ENCODE peak calls at places on chromosomes 3 and 15, in seven cellular contexts. X is prostate gland; Q is NCI-H748 treated with DMSO at 0.1 percent for 48 hours; L is activated naive CD4-positive, alpha-beta T cell treated with anti-CD3 and anti-CD28 coated beads, Interleukin-2, amount 50 U/mL, for 72 hours; T is hepatocyte; D is skeletal muscle cell; C is uterus. W is an unnamed sample.
A peak's percentile ranks its signal among the peaks of the same experiment; 100 is the strongest.

GRCh38 chr15:80036067-80036466 is 23.4 kb upstream of the ZFAND6 start:
- DNase-seq in X (no peak), D (no peak), T (no peak), L (no peak), Q (no peak), C (no peak), W (no peak)

GRCh38 chr15:67124111-67124510 is 58.7 kb downstream of the SMAD3 start:
- DNase-seq in C (no peak), L (no peak), D (no peak), T (no peak), Q (no peak), X (no peak), W (no peak)

GRCh38 chr3:4507010-4507596 is 14.0 kb downstream of the ITPR1 start:
- DNase-seq in T (no peak), L (no peak), C (no peak), Q (no peak), D (peak; percentile 43), X (no peak), W (no peak)

GRCh38 chr15:83396071-83396470 is 51.1 kb upstream of the SH3GL3 start:
- DNase-seq in X (no peak), T (no peak), D (no peak), Q (no peak), L (no peak), C (no peak), W (no peak)

GRCh38 chr3:51830986-51831385 is 30.4 kb upstream of the IQCF2 start:
- DNase-seq in Q (no peak), C (no peak), D (no peak), T (no peak), L (no peak), X (no peak), W (no peak)

GRCh38 chr3:159200176-159200575 is 398.3 kb downstream of the MFSD1 start:
- DNase-seq in T (no peak), C (no peak), L (no peak), D (peak; percentile 52), Q (no peak), X (no peak), W (peak; percentile 18)

GRCh38 chr3:71269896-71270295 is 313.6 kb downstream of the FOXP1 start:
- DNase-seq in C (no peak), L (no peak), X (peak; percentile 23), T (no peak), Q (no peak), D (no peak), W (no peak)

GRCh38 chr3:72903004-72903403 is 15.2 kb downstream of the GXYLT2 start:
- DNase-seq in C (no peak), L (no peak), X (no peak), D (no peak), Q (no peak), T (peak; percentile 40), W (no peak)

GRCh38 chr3:65960087-65960486 is 78.6 kb downstream of the MAGI1 start:
- DNase-seq in Q (no peak), C (no peak), X (no peak), T (no peak), D (no peak), L (no peak), W (no peak)

GRCh38 chr15:67096536-67097294 is 31.3 kb downstream of the SMAD3 start:
- DNase-seq in D (no peak), C (no peak), X (no peak), L (no peak), T (no peak), Q (no peak), W (no peak)

GRCh38 chr15:68644996-68645395 is 66.2 kb downstream of the CORO2B start:
- DNase-seq in X (no peak), D (no peak), T (no peak), L (no peak), C (no peak), Q (no peak), W (no peak)

GRCh38 chr15:74130089-74130848 is at the start of gene ISLR2:
- DNase-seq in X (no peak), C (no peak), L (no peak), Q (no peak), T (peak; percentile 39), D (no peak), W (no peak)

GRCh38 chr3:27642796-27643195 is 79.3 kb downstream of the EOMES start:
- DNase-seq in Q (no peak), D (no peak), X (no peak), C (no peak), L (no peak), T (no peak), W (no peak)

GRCh38 chr3:13593615-13594014 is 44.7 kb downstream of the FBLN2 start:
- DNase-seq in L (no peak), T (no peak), Q (no peak), X (no peak), D (no peak), C (no peak), W (no peak)

GRCh38 chr3:111859061-111859973 is at the start of gene PHLDB2:
- DNase-seq in T (peak; percentile 92), Q (peak; percentile 41), L (peak; percentile 55), X (peak; percentile 82), D (peak; percentile 54), C (peak; percentile 84), W (peak; percentile 58)

GRCh38 chr3:64107154-64107553 is 83.9 kb upstream of the PSMD6 start:
- DNase-seq in Q (no peak), X (no peak), L (no peak), T (no peak), D (no peak), C (no peak), W (no peak)

GRCh38 chr3:193196746-193197145 is 44.3 kb upstream of the PLAAT1 start:
- DNase-seq in T (no peak), Q (no peak), L (no peak), D (no peak), X (no peak), C (no peak), W (no peak)

GRCh38 chr3:195462308-195462610 is 19.4 kb upstream of the ACAP2 start:
- DNase-seq in C (no peak), D (no peak), T (no peak), X (no peak), Q (no peak), L (no peak), W (no peak)

GRCh38 chr15:60385620-60386552 is 11.9 kb downstream of the ANXA2 start:
- DNase-seq in D (no peak), T (no peak), L (no peak), C (no peak), X (peak; percentile 69), Q (no peak), W (peak; percentile 4)

GRCh38 chr3:125186261-125186770 is 26.2 kb downstream of the SLC12A8 start:
- DNase-seq in Q (no peak), T (peak; percentile 32), C (no peak), D (peak; percentile 40), L (no peak), X (no peak), W (no peak)

GRCh38 chr3:31043184-31043819 is 148.8 kb upstream of the GADL1 start:
- DNase-seq in X (no peak), D (peak; percentile 68), Q (no peak), T (no peak), C (no peak), L (no peak), W (no peak)

GRCh38 chr15:67148196-67148701 is 82.8 kb downstream of the SMAD3 start:
- DNase-seq in C (no peak), X (peak; percentile 84), L (no peak), D (peak; percentile 67), Q (no peak), T (peak; percentile 24), W (peak; percentile 71)

GRCh38 chr3:109023656-109024254 is 70.1 kb upstream of the GUCA1C start:
- DNase-seq in C (no peak), Q (peak; percentile 52), T (peak; percentile 61), X (peak; percentile 49), D (peak; percentile 0), L (no peak), W (peak; percentile 26)

GRCh38 chr3:98884675-98885371 is 16.7 kb downstream of the DCBLD2 start:
- DNase-seq in D (no peak), X (no peak), C (no peak), T (no peak), L (no peak), Q (no peak), W (no peak)

GRCh38 chr3:120741837-120742197 is 499 bp downstream of the RABL3 start:
- DNase-seq in T (no peak), D (no peak), X (peak; percentile 5), Q (no peak), L (no peak), C (peak; percentile 17), W (no peak)

GRCh38 chr15:37034835-37035234 is 65.5 kb downstream of the MEIS2 start:
- DNase-seq in X (no peak), T (no peak), L (no peak), C (no peak), Q (no peak), D (no peak), W (no peak)

GRCh38 chr3:155889212-155889611 is 18.8 kb downstream of the GMPS start:
- DNase-seq in C (no peak), Q (no peak), T (no peak), L (no peak), X (no peak), D (no peak), W (no peak)

GRCh38 chr3:141384157-141384556 is 15.9 kb downstream of the ZBTB38 start:
- DNase-seq in Q (no peak), T (no peak), L (no peak), C (no peak), D (no peak), X (no peak), W (no peak)

GRCh38 chr15:85726446-85726845 is 68.3 kb downstream of the KLHL25 start:
- DNase-seq in T (no peak), D (no peak), L (no peak), X (no peak), Q (no peak), C (no peak), W (no peak)